ENCODE peak calls at places on chromosomes 1 and 21, in four cellular contexts. H is K562, N is H1, Z is GM12878. F is an unnamed sample.

GRCh38 chr1:7888248-7889010 is 35.6 kb upstream of the UTS2 start:
- DNase-seq in H (no peak), N (no peak), Z (no peak), F (no peak)

GRCh38 chr21:26934383-26934782 is 32.5 kb downstream of the ADAMTS5 start:
- DNase-seq in H (no peak), N (no peak), Z (no peak), F (no peak)

GRCh38 chr1:202187040-202187671 is 6.4 kb upstream of the LGR6 start:
- DNase-seq in H (no peak), N (no peak), Z (no peak), F (no peak)

GRCh38 chr1:162136760-162137537 is 67.5 kb downstream of the NOS1AP start:
- DNase-seq in H (no peak), N (no peak), Z (no peak), F (no peak)

GRCh38 chr1:247551716-247552115 is 2.8 kb downstream of the GCSAML start:
- DNase-seq in H (no peak), N (no peak), Z (no peak), F (no peak)

GRCh38 chr1:94654031-94654430 is 112.5 kb upstream of the F3 start:
- DNase-seq in H (no peak), N (no peak), Z (no peak), F (no peak)

GRCh38 chr1:162036156-162036555 is 12.5 kb upstream of the OLFML2B start:
- DNase-seq in H (no peak), N (no peak), Z (no peak), F (no peak)

GRCh38 chr1:93080424-93080823 is 1.3 kb downstream of the MTF2 start:
- DNase-seq in H (peak), N (no peak), Z (peak), F (peak)

GRCh38 chr21:29208666-29209059 is 78.2 kb downstream of the MAP3K7CL start:
- DNase-seq in H (no peak), N (no peak), Z (no peak), F (no peak)

GRCh38 chr1:193705473-193706074 is 519.2 kb upstream of the B3GALT2 start:
- DNase-seq in H (no peak), N (no peak), Z (no peak), F (no peak)

GRCh38 chr1:41568204-41568603 is 83.7 kb upstream of the EDN2 start:
- DNase-seq in H (no peak), N (no peak), Z (no peak), F (no peak)

GRCh38 chr1:62978056-62978455 is 194.1 kb downstream of the ATG4C start:
- DNase-seq in H (no peak), N (no peak), Z (no peak), F (no peak)

GRCh38 chr1:195745170-195746009 is 862.9 kb downstream of the KCNT2 start:
- DNase-seq in H (no peak), N (no peak), Z (no peak), F (no peak)

GRCh38 chr21:34734696-34735095 is 65.9 kb downstream of the CLIC6 start:
- DNase-seq in H (no peak), N (no peak), Z (no peak), F (no peak)

GRCh38 chr1:228984646-228985631 is 249.7 kb downstream of the RHOU start:
- DNase-seq in H (no peak), N (no peak), Z (no peak), F (no peak)

GRCh38 chr1:109239580-109240068 is 9.7 kb upstream of the CELSR2 start:
- DNase-seq in H (peak), N (peak), Z (no peak), F (peak)
- TF ChIP-seq NRF1 in H (no peak), N (no peak), Z (no peak), F (no peak)

DNA sequence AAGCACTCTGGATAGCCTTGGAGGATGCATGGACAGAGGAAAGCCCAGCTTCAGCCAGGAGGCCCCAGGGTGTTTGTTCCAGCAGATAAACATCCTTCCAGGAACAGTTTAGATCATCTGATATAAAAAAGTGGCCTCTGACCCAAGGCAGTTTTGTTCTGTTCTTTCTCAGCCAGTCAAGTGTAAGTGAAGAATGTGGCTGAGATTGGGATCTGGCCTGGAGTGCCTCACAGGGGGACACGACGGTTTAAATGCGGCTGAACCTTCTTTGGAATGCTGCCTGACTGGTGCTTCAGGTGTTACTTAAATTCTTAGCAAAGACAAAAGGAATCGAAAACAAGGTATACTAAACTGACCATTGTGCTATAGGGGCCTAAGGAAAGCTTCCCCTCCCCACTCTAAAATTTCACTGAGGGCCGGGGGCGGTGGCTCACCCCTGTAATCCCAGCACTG is 58.2 kb upstream of the VTCN1 start:
- DNase-seq in H (no peak), N (peak), Z (no peak), F (peak)
- TF ChIP-seq NRF1 in H (no peak), N (no peak), Z (no peak), F (no peak)

GRCh38 chr1:15403962-15404580 is 5.6 kb upstream of the EFHD2 start:
- DNase-seq in H (no peak), N (no peak), Z (no peak), F (no peak)
- TF ChIP-seq NRF1 in H (no peak), N (no peak), Z (no peak), F (no peak)

GRCh38 chr1:97243973-97244560 is 522.5 kb downstream of the PTBP2 start:
- DNase-seq in H (no peak), N (no peak), Z (no peak), F (peak)
- TF ChIP-seq NRF1 in H (no peak), N (no peak), Z (no peak), F (no peak)

GRCh38 chr1:47441450-47442106 is 3.7 kb downstream of the FOXD2 start:
- DNase-seq in H (no peak), N (no peak), Z (no peak), F (no peak)
- TF ChIP-seq NRF1 in H (no peak), N (no peak), Z (no peak), F (no peak)

GRCh38 chr1:88659552-88659951 is 24.5 kb upstream of the PKN2 start:
- DNase-seq in H (no peak), N (no peak), Z (no peak), F (no peak)

GRCh38 chr1:88658419-88658818 is 25.7 kb upstream of the PKN2 start:
- DNase-seq in H (no peak), N (no peak), Z (no peak), F (no peak)

GRCh38 chr1:88650676-88651418 is 33.2 kb upstream of the PKN2 start:
- DNase-seq in H (no peak), N (no peak), Z (no peak), F (no peak)

GRCh38 chr1:88655145-88655544 is 28.9 kb upstream of the PKN2 start:
- DNase-seq in H (no peak), N (no peak), Z (no peak), F (no peak)

DNA sequence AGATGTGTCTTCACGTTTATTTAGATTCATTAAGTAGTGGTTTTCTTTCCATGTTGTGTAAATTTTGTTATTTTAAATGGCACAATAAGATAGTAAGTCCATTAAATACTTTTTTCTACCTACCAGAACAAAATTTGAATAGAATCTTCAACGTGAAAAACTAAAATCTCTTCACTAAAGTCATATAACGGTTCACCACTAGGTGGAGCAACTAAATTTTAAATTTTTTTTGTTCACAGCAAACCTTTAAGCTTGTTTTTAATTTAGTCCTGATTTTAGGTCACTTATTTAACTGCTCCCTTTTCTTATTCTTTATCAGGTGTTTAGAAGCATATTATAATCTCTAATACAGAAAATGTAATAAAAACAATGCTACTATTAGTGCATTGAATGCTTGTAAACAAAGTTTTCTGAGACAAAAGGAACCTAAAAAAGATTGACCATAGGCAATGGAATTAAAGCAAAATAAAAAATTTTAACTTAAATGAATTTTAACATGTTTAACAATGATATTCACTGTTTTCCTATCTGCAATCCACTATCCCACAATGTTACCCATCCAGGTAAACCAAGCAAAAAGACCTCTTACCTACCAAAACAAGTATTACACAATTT is 28.3 kb upstream of the PKN2 start:
- DNase-seq in H (peak), N (no peak), Z (no peak), F (peak)
- TF ChIP-seq NRF1 in H (no peak), N (no peak), Z (no peak), F (no peak)